ENCODE peak calls at places on chromosomes 2 and 18, in four cellular contexts. L is HepG2, I is GM12878, A is WTC11. E is an unnamed sample.

GRCh38 chr2:122528061-122528460 is 772.6 kb downstream of the TSN start:
- DNase-seq in L (no peak), A (no peak), I (no peak), E (no peak)

GRCh38 chr18:10715791-10716190 is 190.0 kb downstream of the NAPG start:
- DNase-seq in I (no peak), A (no peak), L (no peak), E (no peak)

GRCh38 chr18:75110846-75111415 is 98.0 kb downstream of the PTGR3 start:
- DNase-seq in L (no peak), I (no peak), A (no peak), E (no peak)

GRCh38 chr2:238970553-238971081 is 122.7 kb downstream of the TWIST2 start:
- DNase-seq in A (peak), I (no peak), L (peak), E (peak)

GRCh38 chr2:48249093-48249492 is 280.9 kb upstream of the STON1 start:
- DNase-seq in A (no peak), I (no peak), L (no peak), E (no peak)

GRCh38 chr2:33304032-33304864 is 172.2 kb upstream of the RASGRP3 start:
- DNase-seq in I (no peak), A (no peak), L (no peak), E (no peak)

GRCh38 chr2:36858551-36859365 is 107.6 kb downstream of the STRN start:
- DNase-seq in A (no peak), I (peak), L (peak), E (no peak)

GRCh38 chr2:96865654-96866053 is 4.2 kb downstream of the SEMA4C start:
- DNase-seq in A (no peak), L (no peak), I (no peak), E (no peak)

GRCh38 chr18:63472380-63472779 is 4.4 kb upstream of the SERPINB5 start:
- DNase-seq in A (no peak), I (no peak), L (peak), E (no peak)

GRCh38 chr2:108630567-108631405 is 88.5 kb upstream of the RANBP2 start:
- DNase-seq in A (no peak), L (no peak), I (no peak), E (no peak)

GRCh38 chr18:36634573-36635216 is 194.1 kb downstream of the TPGS2 start:
- DNase-seq in I (no peak), L (no peak), A (no peak), E (no peak)

GRCh38 chr2:142131016-142131714 is at the start of gene LRP1B:
- DNase-seq in I (no peak), L (peak), A (peak), E (no peak)

GRCh38 chr2:237529452-237530402 is 36.6 kb upstream of the PRLH start:
- DNase-seq in A (no peak), I (peak), L (no peak), E (no peak)

GRCh38 chr2:146147448-146148012 is 1627.6 kb upstream of the ZEB2 start:
- DNase-seq in I (no peak), A (no peak), L (no peak), E (no peak)

GRCh38 chr2:199458806-199459285 is 1.1 kb upstream of the SATB2 start:
- DNase-seq in I (no peak), L (no peak), A (no peak), E (no peak)

GRCh38 chr2:144998435-144998834 is 478.5 kb upstream of the ZEB2 start:
- DNase-seq in I (no peak), A (no peak), L (no peak), E (no peak)

GRCh38 chr2:45040786-45041185 is 31.5 kb upstream of the SIX2 start:
- DNase-seq in I (no peak), L (no peak), A (no peak), E (no peak)

GRCh38 chr2:170703776-170704476 is 11.2 kb upstream of the SP5 start:
- DNase-seq in L (peak), A (no peak), I (no peak), E (no peak)

GRCh38 chr2:234406085-234406484 is 90.8 kb downstream of the ARL4C start:
- DNase-seq in A (no peak), I (no peak), L (no peak), E (peak)
- TF ChIP-seq CTCF in A (no peak), I (no peak), L (peak), E (peak)

GRCh38 chr2:101830555-101830954 is 133.0 kb downstream of the MAP4K4 start:
- DNase-seq in A (no peak), L (no peak), I (no peak), E (no peak)
- TF ChIP-seq NR2C2 in A (no peak), L (no peak), I (no peak), E (no peak)

GRCh38 chr2:232339121-232340081 is 39.1 kb upstream of the ALPP start:
- DNase-seq in L (no peak), I (no peak), A (peak), E (peak)
- TF ChIP-seq CTCF in L (peak), I (no peak), A (peak), E (peak)

GRCh38 chr2:9418746-9419145 is 4.6 kb downstream of the ITGB1BP1 start:
- DNase-seq in L (no peak), A (no peak), I (no peak), E (no peak)
- TF ChIP-seq NR2C2 in L (no peak), A (no peak), I (no peak), E (no peak)

E was measured in K562.